ENCODE peak calls at places on chromosomes 2 and 18, in five cellular contexts. P, J, Y, U and F are unnamed samples.

GRCh38 chr2:28348149-28348567 is 44.5 kb upstream of the FOSL2 start:
- DNase-seq in P (peak; percentile 17), J (no peak), Y (no peak), U (no peak), F (no peak)

GRCh38 chr2:46266134-46266533 is 31.1 kb upstream of the EPAS1 start:
- DNase-seq in P (no peak), J (no peak), Y (no peak), U (no peak), F (no peak)

GRCh38 chr2:85709385-85709784 is 15.2 kb downstream of the GNLY start:
- DNase-seq in P (no peak), J (no peak), Y (no peak), U (no peak), F (no peak)

GRCh38 chr18:56112013-56112749 is 524.2 kb upstream of the TCF4 start:
- DNase-seq in P (no peak), J (no peak), Y (no peak), U (no peak), F (no peak)

GRCh38 chr2:222949690-222950323 is 89.0 kb downstream of the ACSL3 start:
- DNase-seq in P (no peak), J (no peak), Y (no peak), U (no peak), F (no peak)

GRCh38 chr2:81853331-81853730 is 1548.8 kb upstream of the LRRTM1 start:
- DNase-seq in P (no peak), J (no peak), Y (no peak), U (no peak), F (no peak)

GRCh38 chr2:196453613-196454047 is 185.9 kb upstream of the CCDC150 start:
- DNase-seq in P (no peak), J (peak; percentile 47), Y (peak; percentile 63), U (peak; percentile 18), F (peak; percentile 18)

GRCh38 chr2:42086500-42086953 is 38.7 kb downstream of the PKDCC start:
- DNase-seq in P (no peak), J (peak; percentile 64), Y (peak; percentile 87), U (peak; percentile 49), F (peak; percentile 61)

GRCh38 chr2:21543630-21544029 is 419.9 kb downstream of the TDRD15 start:
- DNase-seq in P (no peak), J (no peak), Y (no peak), U (no peak), F (no peak)

GRCh38 chr2:96930351-96931015 is 55.9 kb downstream of the FAM178B start:
- DNase-seq in P (no peak), J (no peak), Y (no peak), U (no peak), F (no peak)